ENCODE peak calls at places on chromosomes 1 and 21, in seven cellular contexts. D is H1, I is neuronal stem cell, R is mesenchymal stem cell, A is H9, X is IMR-90, T is mesendoderm. L is an unnamed sample.

GRCh38 chr1:1371741-1372711 is 3.0 kb downstream of the AURKAIP1 start:
- DNase-seq in D (no peak), I (no peak), R (peak), A (peak), X (peak), T (peak), L (peak)

GRCh38 chr1:240426056-240426455 is 185.9 kb downstream of the GREM2 start:
- DNase-seq in D (no peak), I (no peak), R (no peak), A (no peak), X (no peak), T (no peak), L (no peak)

GRCh38 chr1:198265073-198265661 is 108.4 kb downstream of the NEK7 start:
- DNase-seq in D (no peak), I (no peak), R (peak), A (no peak), X (peak), T (peak), L (peak)

GRCh38 chr1:25467193-25467592 is 36.5 kb downstream of the MACO1 start:
- DNase-seq in D (no peak), I (no peak), R (no peak), A (no peak), X (no peak), T (no peak), L (no peak)

GRCh38 chr21:37914211-37914900 is 1.9 kb downstream of the KCNJ6 start:
- DNase-seq in D (no peak), I (peak), R (peak), A (peak), X (peak), T (peak), L (no peak)

GRCh38 chr1:63547621-63548294 is 24.4 kb downstream of the EFCAB7 start:
- DNase-seq in D (no peak), I (no peak), R (no peak), A (no peak), X (peak), T (no peak), L (no peak)

GRCh38 chr21:22925032-22925431 is 1926.8 kb downstream of the NCAM2 start:
- DNase-seq in D (no peak), I (no peak), R (no peak), A (no peak), X (no peak), T (no peak), L (no peak)

GRCh38 chr1:227356582-227357228 is 38.4 kb upstream of the CDC42BPA start:
- DNase-seq in D (peak), I (no peak), R (no peak), A (peak), X (no peak), T (peak), L (peak)

GRCh38 chr1:206738370-206739366 is 31.9 kb upstream of the IL19 start:
- DNase-seq in D (no peak), I (no peak), R (no peak), A (peak), X (peak), T (peak), L (no peak)

GRCh38 chr1:47852006-47852686 is 145.0 kb downstream of the TRABD2B start:
- DNase-seq in D (no peak), I (no peak), R (no peak), A (no peak), X (no peak), T (no peak), L (no peak)

GRCh38 chr1:147478556-147478955 is 62.7 kb upstream of the BCL9 start:
- DNase-seq in D (no peak), I (no peak), R (no peak), A (no peak), X (no peak), T (no peak), L (no peak)

GRCh38 chr1:220448217-220448616 is 79.7 kb upstream of the MARK1 start:
- DNase-seq in D (no peak), I (no peak), R (no peak), A (no peak), X (no peak), T (no peak), L (no peak)

GRCh38 chr1:175555266-175555665 is 188.1 kb downstream of the TNR start:
- DNase-seq in D (no peak), I (no peak), R (peak), A (no peak), X (no peak), T (no peak), L (peak)

GRCh38 chr1:214328770-214329455 is 48.0 kb downstream of the SMYD2 start:
- DNase-seq in D (peak), I (peak), R (peak), A (peak), X (peak), T (peak), L (peak)

GRCh38 chr1:12177999-12178441 is 11.2 kb downstream of the TNFRSF1B start:
- DNase-seq in D (no peak), I (no peak), R (peak), A (peak), X (peak), T (no peak), L (peak)

GRCh38 chr1:210416681-210417080 is 88.0 kb downstream of the HHAT start:
- DNase-seq in D (no peak), I (no peak), R (no peak), A (no peak), X (no peak), T (no peak), L (no peak)

GRCh38 chr1:19463204-19463803 is 22.0 kb downstream of the CAPZB start:
- DNase-seq in D (no peak), I (no peak), R (no peak), A (no peak), X (no peak), T (no peak), L (no peak)

GRCh38 chr1:174954686-174955669 is 44.8 kb upstream of the CACYBP start:
- DNase-seq in D (no peak), I (no peak), R (no peak), A (no peak), X (no peak), T (no peak), L (no peak)

GRCh38 chr1:45326627-45327591 is at the start of gene HPDL:
- DNase-seq in D (peak), I (peak), R (peak), A (peak), X (peak), T (peak), L (no peak)

GRCh38 chr1:52142220-52143153 is 598 bp downstream of the ZFYVE9 start:
- DNase-seq in D (peak), I (peak), R (peak), A (peak), X (peak), T (peak), L (peak)

GRCh38 chr1:62962794-62963776 is 179.2 kb downstream of the ATG4C start:
- DNase-seq in D (peak), I (peak), R (peak), A (peak), X (peak), T (peak), L (peak)

GRCh38 chr1:113804421-113805255 is 7.6 kb downstream of the RSBN1 start:
- DNase-seq in D (no peak), I (no peak), R (peak), A (no peak), X (peak), T (peak), L (peak)

GRCh38 chr1:21525340-21525717 is 16.1 kb downstream of the ALPL start:
- DNase-seq in D (no peak), I (no peak), R (no peak), A (no peak), X (no peak), T (no peak), L (no peak)

GRCh38 chr1:154970631-154971340 is at the start of gene SHC1:
- DNase-seq in D (peak), I (peak), R (peak), A (peak), X (peak), T (peak), L (peak)

GRCh38 chr1:161258439-161259386 is at the start of gene PCP4L1:
- DNase-seq in D (peak), I (peak), R (peak), A (peak), X (peak), T (peak), L (no peak)

GRCh38 chr1:14320986-14321385 is 277.5 kb upstream of the KAZN start:
- DNase-seq in D (no peak), I (no peak), R (no peak), A (no peak), X (no peak), T (no peak), L (no peak)

GRCh38 chr1:119285482-119285881 is 83.1 kb upstream of the HAO2 start:
- DNase-seq in D (no peak), I (no peak), R (peak), A (no peak), X (peak), T (peak), L (peak)

GRCh38 chr1:53725238-53725689 is 13.7 kb downstream of the GLIS1 start:
- DNase-seq in D (peak), I (no peak), R (peak), A (peak), X (peak), T (peak), L (no peak)

GRCh38 chr1:26302733-26303405 is 3.6 kb downstream of the UBXN11 start:
- DNase-seq in D (no peak), I (no peak), R (peak), A (no peak), X (peak), T (peak), L (peak)

GRCh38 chr1:9767964-9768668 is 55.6 kb downstream of the CLSTN1 start:
- DNase-seq in D (no peak), I (no peak), R (no peak), A (no peak), X (no peak), T (no peak), L (peak)

GRCh38 chr1:4978660-4979390 is 324.4 kb downstream of the AJAP1 start:
- DNase-seq in D (no peak), I (no peak), R (no peak), A (no peak), X (no peak), T (no peak), L (no peak)

DNA sequence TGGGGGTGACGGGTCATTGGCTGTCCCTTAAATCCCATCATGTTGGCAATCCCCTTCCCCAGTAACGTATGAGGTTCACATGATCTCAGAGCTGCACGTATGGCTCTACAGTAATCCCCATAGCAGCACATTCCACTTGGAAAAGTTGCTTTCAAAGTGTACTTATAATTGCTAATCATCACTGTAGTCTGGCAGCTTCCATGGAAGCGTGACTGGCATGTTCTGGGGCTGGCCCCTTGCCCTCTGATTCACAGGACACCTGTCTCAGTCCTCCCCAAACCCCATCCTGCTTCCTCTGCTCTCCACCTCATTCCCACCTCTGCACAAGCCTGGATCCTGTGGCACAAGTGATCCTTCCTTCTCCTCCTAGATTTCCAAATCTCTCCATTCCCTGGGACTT is 102.2 kb downstream of the TSEN15 start:
- DNase-seq in D (no peak), I (no peak), R (no peak), A (no peak), X (no peak), T (no peak), L (no peak)
- H3K23ac ChIP-seq in D (no peak), I (no peak), R (no peak), A (no peak), X (no peak), T (no peak), L (no peak)

GRCh38 chr1:159935719-159936283 is 9.6 kb downstream of the IGSF9 start:
- DNase-seq in D (no peak), I (no peak), R (peak), A (no peak), X (no peak), T (no peak), L (no peak)

GRCh38 chr1:159936284-159936904 is 9.0 kb downstream of the IGSF9 start:
- DNase-seq in D (no peak), I (peak), R (peak), A (peak), X (no peak), T (peak), L (peak)

GRCh38 chr1:159937014-159937750 is 8.2 kb downstream of the IGSF9 start:
- DNase-seq in D (no peak), I (no peak), R (no peak), A (no peak), X (no peak), T (no peak), L (no peak)

GRCh38 chr1:159934136-159935039 is 9.1 kb upstream of the TAGLN2 start:
- DNase-seq in D (no peak), I (no peak), R (no peak), A (no peak), X (no peak), T (no peak), L (no peak)

GRCh38 chr1:159935305-159935704 is 10.0 kb upstream of the TAGLN2 start:
- DNase-seq in D (no peak), I (no peak), R (no peak), A (no peak), X (no peak), T (no peak), L (no peak)
- H4K8ac ChIP-seq in D (no peak), I (no peak), R (no peak), A (no peak), X (no peak), T (no peak), L (no peak)

DNA sequence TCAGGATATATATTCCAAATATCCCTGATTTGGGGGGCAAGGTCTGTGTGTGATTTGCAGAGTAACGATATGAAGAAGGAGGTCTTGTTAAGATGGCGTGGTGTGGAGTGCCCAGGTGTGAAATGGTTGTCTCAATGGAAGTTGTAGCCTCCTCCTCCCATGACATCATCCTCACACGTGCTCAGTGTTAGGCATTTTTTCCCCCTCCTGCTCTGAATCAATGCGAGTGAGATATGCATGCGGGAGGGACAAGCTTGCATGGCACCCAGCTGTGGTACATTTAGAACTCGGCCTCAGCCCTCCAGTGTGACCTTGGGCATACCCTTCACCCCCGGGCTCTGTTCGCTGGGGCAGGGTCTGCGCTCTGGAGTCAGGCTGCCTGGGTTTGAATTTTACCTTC is 55.6 kb downstream of the B3GALT5 start:
- DNase-seq in D (no peak), I (no peak), R (no peak), A (peak), X (no peak), T (peak), L (no peak)
- H3K4ac ChIP-seq in D (no peak), I (no peak), R (no peak), A (no peak), X (no peak), T (no peak), L (no peak)

GRCh38 chr1:166132496-166132895 is 34.3 kb downstream of the FAM78B start:
- DNase-seq in D (no peak), I (no peak), R (no peak), A (no peak), X (no peak), T (no peak), L (no peak)

GRCh38 chr1:166128195-166128594 is 38.6 kb downstream of the FAM78B start:
- DNase-seq in D (no peak), I (no peak), R (no peak), A (no peak), X (no peak), T (no peak), L (no peak)

GRCh38 chr1:166129006-166129405 is 37.8 kb downstream of the FAM78B start:
- DNase-seq in D (no peak), I (no peak), R (no peak), A (no peak), X (no peak), T (no peak), L (no peak)

GRCh38 chr1:166122873-166123466 is 43.8 kb downstream of the FAM78B start:
- DNase-seq in D (peak), I (no peak), R (no peak), A (peak), X (no peak), T (peak), L (no peak)

GRCh38 chr1:166127003-166127402 is 39.8 kb downstream of the FAM78B start:
- DNase-seq in D (no peak), I (no peak), R (no peak), A (no peak), X (no peak), T (no peak), L (no peak)
- H3K23ac ChIP-seq in D (no peak), I (no peak), R (no peak), A (no peak), X (no peak), T (no peak), L (no peak)

DNA sequence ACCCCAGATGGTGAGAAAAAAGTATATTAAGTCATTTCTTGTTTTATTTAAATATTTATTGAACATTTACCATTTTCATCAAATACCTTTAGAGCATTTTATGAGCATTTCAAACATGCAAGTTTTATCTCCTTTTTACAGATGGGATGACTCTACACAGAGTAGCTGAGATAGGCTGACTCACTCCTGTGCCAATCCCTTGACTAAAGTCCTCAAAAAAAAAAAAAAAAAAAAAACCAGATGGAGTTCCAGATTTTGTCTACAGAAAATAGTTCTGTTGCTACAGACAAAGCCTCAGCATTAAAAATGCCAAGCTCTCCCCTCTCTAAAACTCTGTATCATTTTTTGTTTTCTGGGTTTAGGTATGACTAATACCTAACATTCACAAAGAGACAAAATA is 303.0 kb upstream of the PLD5 start:
- DNase-seq in D (no peak), I (no peak), R (no peak), A (no peak), X (no peak), T (no peak), L (peak)
- H4K8ac ChIP-seq in D (no peak), I (no peak), R (no peak), A (no peak), X (no peak), T (no peak), L (no peak)

L was measured in trophoblast cell.